ENCODE peak calls at places on chromosomes 16 and 17, in seven cellular contexts. B is endodermal cell; Z is IMR-90; E is heart right ventricle; M is CD8-positive, alpha-beta T cell; I is ovary; U is BE2C. T is an unnamed sample. For H3K4me1 and H3K9me3, the result is how much of the 10 kb centered on the place peaks cover.

GRCh38 chr16:56222482-56222997 is 31.3 kb downstream of the GNAO1 start:
- DNase-seq in B (no peak), Z (no peak), E (no peak), M (no peak), I (no peak), U (no peak), T (no peak)

GRCh38 chr17:80986816-80987480 is 4.7 kb upstream of the CHMP6 start:
- DNase-seq in B (peak), Z (no peak), E (no peak), M (no peak), I (no peak), U (no peak), T (no peak)

GRCh38 chr17:47987240-47987835 is 16.4 kb downstream of the CDK5RAP3 start:
- DNase-seq in B (peak), Z (no peak), E (no peak), M (no peak), I (no peak), U (peak), T (no peak)

GRCh38 chr16:53089434-53090270 is 34.9 kb downstream of the CHD9 start:
- DNase-seq in B (no peak), Z (no peak), E (peak), M (no peak), I (no peak), U (no peak), T (no peak)

GRCh38 chr17:33968350-33969044 is 286.6 kb upstream of the CCL2 start:
- DNase-seq in B (peak), Z (no peak), E (no peak), M (no peak), I (no peak), U (no peak), T (no peak)

GRCh38 chr17:62629556-62630364 is 2.3 kb downstream of the MRC2 start:
- DNase-seq in B (peak), Z (no peak), E (no peak), M (no peak), I (no peak), U (no peak), T (no peak)

GRCh38 chr17:46949291-46950174 is 26.6 kb downstream of the GOSR2 start:
- DNase-seq in B (no peak), Z (peak), E (no peak), M (no peak), I (no peak), U (no peak), T (no peak)

GRCh38 chr17:31008374-31009035 is 37.7 kb downstream of the RNF135 start:
- DNase-seq in B (peak), Z (peak), E (peak), M (peak), I (peak), U (no peak), T (peak)

GRCh38 chr16:18846416-18846815 is 45.1 kb upstream of the ARL6IP1 start:
- DNase-seq in B (no peak), Z (no peak), E (no peak), M (no peak), I (no peak), U (no peak), T (no peak)

GRCh38 chr16:58194790-58195189 is 3.1 kb downstream of the CSNK2A2 start:
- DNase-seq in B (no peak), Z (no peak), E (no peak), M (no peak), I (no peak), U (no peak), T (no peak)

GRCh38 chr17:27651411-27652345 is 20.7 kb downstream of the LGALS9 start:
- DNase-seq in B (peak), Z (peak), E (peak), M (peak), I (peak), U (peak), T (peak)

GRCh38 chr17:68013385-68013784 is 17.1 kb upstream of the C17orf58 start:
- DNase-seq in B (no peak), Z (no peak), E (no peak), M (no peak), I (no peak), U (no peak), T (no peak)

DNA sequence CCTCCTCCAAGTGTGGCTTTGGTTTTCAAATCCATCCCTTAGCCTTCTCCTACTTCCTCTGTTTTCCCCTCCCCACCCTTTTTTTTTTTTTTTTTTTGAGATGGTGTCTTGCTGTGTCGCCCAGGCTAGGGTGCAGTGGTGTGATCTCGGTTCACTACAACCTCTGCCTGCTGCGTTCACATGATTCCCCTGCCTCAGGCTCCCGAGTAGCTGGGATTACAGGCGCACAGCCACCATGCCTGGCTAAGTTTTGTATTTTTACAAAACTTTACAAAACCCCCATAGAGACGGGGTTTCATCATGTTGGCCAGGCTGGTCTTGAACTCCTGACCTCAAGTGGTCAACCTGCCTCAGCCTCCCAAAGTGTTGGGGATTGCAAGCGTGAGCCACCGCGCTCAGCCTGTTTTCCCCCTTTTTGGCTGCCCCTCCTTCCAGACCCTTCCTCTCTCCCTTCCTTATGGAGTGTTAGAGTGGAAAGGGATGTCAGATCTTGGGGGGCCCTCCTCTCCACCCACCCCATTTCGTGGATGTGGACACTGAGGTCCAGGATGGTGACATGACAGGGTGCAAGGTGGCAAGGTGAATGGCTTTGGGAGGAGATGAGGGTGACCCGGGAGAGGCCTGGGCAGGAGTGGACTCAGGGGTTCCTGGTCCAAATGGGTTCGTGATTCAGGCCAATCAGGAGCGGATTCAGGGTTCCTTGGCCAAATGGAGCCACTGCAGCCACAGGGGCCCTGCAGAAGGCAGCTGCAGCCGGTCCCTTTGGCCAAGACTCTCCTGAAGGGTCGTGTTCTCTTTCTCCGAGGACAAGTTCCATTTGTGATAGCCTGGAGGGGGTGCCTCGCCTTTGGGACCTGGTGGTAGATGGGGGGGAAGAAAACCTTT is 4.8 kb downstream of the ABCC1 start:
- DNase-seq in B (no peak), Z (no peak), E (no peak), M (no peak), I (no peak), U (no peak), T (no peak)
- H3K4me1 ChIP-seq in B (under half), Z (under half), E (half or more), M (under half), I (under half), U (under half), T (under half)

DNA sequence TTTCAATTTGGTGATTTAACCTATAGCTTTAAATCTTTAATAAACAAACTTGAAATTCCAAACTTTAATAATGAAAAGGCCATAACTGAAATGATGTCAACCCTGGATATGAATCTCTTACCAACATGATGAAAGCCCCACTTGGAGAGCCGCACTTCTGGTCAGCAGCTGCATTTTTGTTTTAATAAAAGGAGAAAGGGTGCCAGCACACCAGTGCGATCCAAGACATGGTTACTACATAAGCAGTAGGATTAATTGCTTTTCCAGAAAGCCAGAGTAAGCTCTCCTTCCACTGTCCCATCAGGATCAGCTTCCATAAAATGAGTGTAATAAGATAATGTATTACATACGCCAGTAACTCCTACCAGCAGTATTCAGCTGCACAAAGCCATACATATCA is 26.2 kb upstream of the NACA2 start:
- DNase-seq in B (no peak), Z (peak), E (no peak), M (no peak), I (no peak), U (no peak), T (no peak)
- H3K9me3 ChIP-seq in B (under half), Z (under half), E (under half), M (under half), I (under half), U (under half), T (under half)

GRCh38 chr17:76139801-76140660 is 1.0 kb downstream of the FOXJ1 start:
- DNase-seq in B (peak), Z (no peak), E (no peak), M (peak), I (no peak), U (no peak), T (peak)

GRCh38 chr17:76140661-76141211 is 309 bp downstream of the FOXJ1 start:
- DNase-seq in B (no peak), Z (no peak), E (no peak), M (no peak), I (no peak), U (no peak), T (no peak)

GRCh38 chr17:76138234-76138895 is 2.7 kb downstream of the FOXJ1 start:
- DNase-seq in B (peak), Z (no peak), E (no peak), M (no peak), I (no peak), U (no peak), T (no peak)

GRCh38 chr17:76138896-76139248 is 2.2 kb downstream of the FOXJ1 start:
- DNase-seq in B (peak), Z (no peak), E (no peak), M (no peak), I (no peak), U (no peak), T (no peak)

DNA sequence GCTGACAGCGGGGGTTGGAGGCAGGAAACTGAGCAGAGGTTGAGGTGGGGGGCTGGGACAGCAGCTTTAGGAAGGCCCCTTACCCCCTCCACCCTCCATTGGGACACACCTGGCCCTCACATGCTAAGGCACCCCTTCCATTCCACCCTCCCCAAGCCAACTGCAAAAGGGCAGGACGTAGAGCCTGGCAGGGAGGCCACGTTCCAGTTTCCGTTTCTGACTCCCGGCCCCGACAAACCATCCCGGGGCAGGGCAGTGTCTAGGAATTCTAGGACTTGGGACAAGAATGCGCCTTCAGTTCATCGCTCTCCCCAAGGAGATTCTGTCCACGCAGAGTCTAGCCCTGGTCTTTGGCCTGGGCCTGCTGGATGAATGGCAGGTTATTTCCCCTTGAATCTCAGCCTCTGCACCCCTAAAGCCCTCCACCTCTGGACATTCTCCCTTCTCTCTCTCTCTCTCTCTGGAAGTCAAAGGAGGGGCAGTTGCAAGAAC is 1.7 kb downstream of the FOXJ1 start:
- DNase-seq in B (peak), Z (no peak), E (no peak), M (no peak), I (no peak), U (no peak), T (no peak)
- H3K4me1 ChIP-seq in B (under half), Z (under half), E (under half), M (half or more), I (under half), U (under half), T (under half)

GRCh38 chr16:35144212-35144932 is 1685.0 kb downstream of the TP53TG3F start:
- DNase-seq in B (no peak), Z (no peak), E (no peak), M (no peak), I (no peak), U (no peak), T (no peak)

GRCh38 chr16:35141303-35141702 is 1681.9 kb downstream of the TP53TG3F start:
- DNase-seq in B (no peak), Z (no peak), E (no peak), M (no peak), I (no peak), U (no peak), T (no peak)

GRCh38 chr16:35142809-35143192 is 1683.4 kb downstream of the TP53TG3F start:
- DNase-seq in B (no peak), Z (no peak), E (no peak), M (no peak), I (no peak), U (no peak), T (no peak)

GRCh38 chr16:35140293-35140986 is 1681.0 kb downstream of the TP53TG3F start:
- DNase-seq in B (no peak), Z (no peak), E (no peak), M (no peak), I (no peak), U (no peak), T (no peak)

DNA sequence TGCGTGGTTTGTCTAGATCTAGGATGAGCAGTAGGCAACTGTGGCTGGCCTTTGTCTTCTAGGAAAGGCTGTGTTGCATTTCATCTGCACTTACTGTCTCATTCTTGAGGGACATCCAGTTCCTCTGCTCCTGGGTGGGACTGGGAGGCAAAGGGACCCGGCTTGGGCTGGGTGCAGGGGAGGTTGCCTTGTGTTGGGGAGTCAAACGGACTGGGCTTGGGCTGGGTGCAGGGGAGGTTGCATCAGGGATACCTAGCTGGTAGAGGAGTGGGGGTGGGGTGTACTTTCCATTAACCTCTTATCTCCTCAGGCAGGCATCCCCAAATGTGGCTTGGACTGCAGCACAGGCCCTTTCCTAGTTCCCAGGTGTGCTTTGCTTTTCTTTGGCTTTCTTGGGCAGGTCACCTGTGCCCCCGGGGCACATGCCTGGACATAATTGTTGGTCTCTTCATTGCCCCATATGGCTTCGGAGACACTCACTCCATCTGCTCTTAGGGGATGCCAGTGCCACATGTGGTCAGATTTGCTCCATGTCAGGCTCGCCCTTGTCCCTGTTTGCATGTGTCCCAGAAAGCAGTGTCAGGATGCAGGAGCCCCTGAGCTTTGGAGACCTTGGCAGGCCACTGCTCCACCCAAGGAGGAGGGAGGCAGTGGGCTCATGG is 1682.9 kb downstream of the TP53TG3F start:
- DNase-seq in B (no peak), Z (no peak), E (no peak), M (no peak), I (no peak), U (no peak), T (no peak)
- H3K9me3 ChIP-seq in B (half or more), Z (under half), E (under half), M (under half), I (under half), U (under half), T (half or more)

DNA sequence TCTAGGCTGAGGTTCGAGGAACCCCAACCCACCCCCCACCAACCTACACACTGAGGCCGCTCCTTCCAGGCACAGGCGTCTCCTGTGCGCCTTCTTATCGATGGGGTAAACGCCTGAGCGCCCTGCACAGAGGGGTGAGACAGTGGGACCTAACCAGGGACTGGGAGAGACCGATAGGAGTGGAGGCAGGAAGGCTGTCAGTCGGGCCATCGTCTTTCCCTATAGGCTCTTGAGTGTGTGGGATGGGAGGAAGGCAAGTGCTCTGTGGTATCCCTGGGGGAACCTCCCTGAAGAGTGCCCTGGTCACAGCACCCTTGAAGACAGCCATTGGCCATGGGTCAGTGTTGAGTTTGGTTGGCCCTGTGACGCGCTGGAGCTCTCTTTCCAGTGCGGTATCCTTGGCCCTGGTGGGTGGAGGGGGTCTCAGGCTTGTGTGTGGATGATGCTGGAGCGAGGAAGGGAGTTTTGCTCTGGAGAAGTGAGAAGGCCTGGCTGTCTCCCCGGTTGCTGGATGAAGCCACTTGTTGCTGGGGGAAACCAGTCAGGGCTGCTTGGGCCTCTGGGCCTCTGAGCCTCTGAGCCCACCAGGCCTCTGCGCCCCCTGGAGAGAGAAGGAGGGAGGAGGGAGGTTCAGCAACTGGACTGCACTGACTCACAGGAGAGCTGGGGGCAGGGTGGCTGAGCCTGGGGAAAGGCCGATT is 1.7 kb downstream of the GPRC5C start:
- DNase-seq in B (peak), Z (no peak), E (no peak), M (no peak), I (peak), U (no peak), T (no peak)
- H3K4me1 ChIP-seq in B (under half), Z (under half), E (under half), M (under half), I (under half), U (under half), T (under half)

DNA sequence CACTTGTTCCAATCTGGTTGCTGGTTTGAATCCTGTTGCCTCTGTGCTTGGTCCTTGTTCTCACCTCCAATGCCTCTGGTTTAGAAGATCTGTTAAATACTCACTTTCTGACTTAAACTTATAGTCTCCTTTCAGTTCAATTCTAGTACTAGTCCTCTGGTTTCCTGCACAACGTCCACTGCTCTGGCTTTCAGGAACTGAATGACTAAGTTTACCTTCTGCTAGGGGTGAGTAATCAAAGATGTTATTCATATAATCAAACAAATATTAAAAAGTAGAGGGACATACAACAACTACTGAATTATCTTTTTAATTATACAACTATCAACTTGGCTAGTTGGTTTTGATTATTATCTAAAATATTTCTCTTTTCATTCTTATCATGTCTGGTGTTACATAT is 496.4 kb upstream of the TOM1L1 start:
- DNase-seq in B (no peak), Z (no peak), E (no peak), M (no peak), I (no peak), U (no peak), T (no peak)
- H3K9me3 ChIP-seq in B (under half), Z (under half), E (under half), M (under half), I (under half), U (under half), T (under half)

GRCh38 chr17:82330322-82331239 is 3.0 kb downstream of the SECTM1 start:
- DNase-seq in B (no peak), Z (peak), E (no peak), M (no peak), I (peak), U (peak), T (no peak)

GRCh38 chr17:82327757-82328140 is 5.8 kb downstream of the SECTM1 start:
- DNase-seq in B (no peak), Z (no peak), E (no peak), M (no peak), I (no peak), U (no peak), T (no peak)

GRCh38 chr17:82328141-82328993 is 5.2 kb downstream of the SECTM1 start:
- DNase-seq in B (peak), Z (no peak), E (no peak), M (no peak), I (no peak), U (peak), T (no peak)

GRCh38 chr17:82329683-82330321 is 3.8 kb downstream of the SECTM1 start:
- DNase-seq in B (no peak), Z (no peak), E (no peak), M (no peak), I (no peak), U (no peak), T (no peak)

GRCh38 chr17:82328994-82329507 is 4.5 kb downstream of the SECTM1 start:
- DNase-seq in B (no peak), Z (no peak), E (no peak), M (no peak), I (peak), U (no peak), T (no peak)
- H3K4me1 ChIP-seq in B (under half), Z (under half), E (under half), M (under half), I (under half), U (under half), T (under half)

GRCh38 chr16:80958284-80958683 is 48.4 kb downstream of the CMC2 start:
- DNase-seq in B (no peak), Z (no peak), E (no peak), M (no peak), I (no peak), U (no peak), T (no peak)
- H3K9me3 ChIP-seq in B (under half), Z (under half), E (under half), M (under half), I (under half), U (under half), T (under half)

T was measured in naive thymus-derived CD4-positive, alpha-beta T cell.